ENCODE peak calls at places on chromosomes 13 and 19, in nine cellular contexts. E is amniotic stem cell, G is smooth muscle cell of the brain vasculature, P is psoas muscle, R is heart left ventricle, U is glutamatergic neuron, X is stromal cell of bone marrow, Z is cardiac fibroblast, H is COR-L47. V is an unnamed sample.

GRCh38 chr13:26965976-26966375 is 205.4 kb upstream of the GPR12 start:
- DNase-seq in P (no peak), X (peak), H (peak), Z (peak), U (peak), G (no peak), E (no peak), R (peak), V (peak)

GRCh38 chr13:20461481-20461859 is 64.2 kb downstream of the CRYL1 start:
- DNase-seq in G (no peak), U (no peak), E (no peak), Z (peak), R (no peak), P (no peak), X (peak), H (no peak), V (no peak)

GRCh38 chr19:20926796-20927195 is 3.7 kb downstream of the ZNF85 start:
- DNase-seq in Z (no peak), R (no peak), E (no peak), X (no peak), H (no peak), U (no peak), P (no peak), G (no peak), V (no peak)

GRCh38 chr13:59229401-59229800 is 934.3 kb downstream of the DIAPH3 start:
- DNase-seq in X (no peak), H (no peak), R (no peak), U (no peak), P (no peak), G (no peak), Z (no peak), E (no peak), V (no peak)

GRCh38 chr13:90281709-90282108 is 1065.8 kb upstream of the MIR17HG start:
- DNase-seq in Z (no peak), P (no peak), R (no peak), H (peak), E (no peak), G (no peak), U (no peak), X (no peak), V (no peak)

GRCh38 chr19:15577184-15577771 is 37.7 kb upstream of the CYP4F8 start:
- DNase-seq in U (no peak), R (no peak), P (no peak), Z (no peak), H (no peak), G (no peak), X (no peak), E (no peak), V (no peak)

GRCh38 chr13:86193281-86193680 is 394.1 kb upstream of the SLITRK6 start:
- DNase-seq in H (no peak), U (no peak), X (no peak), Z (no peak), R (no peak), P (no peak), E (no peak), G (no peak), V (no peak)

GRCh38 chr13:34678154-34678553 is 263.9 kb upstream of the NBEA start:
- DNase-seq in G (no peak), R (no peak), P (no peak), H (no peak), E (peak), X (no peak), Z (peak), U (no peak), V (no peak)

GRCh38 chr19:40389404-40390083 is 437 bp downstream of the HIPK4 start:
- DNase-seq in R (no peak), H (no peak), Z (no peak), E (no peak), X (no peak), G (no peak), P (no peak), U (no peak), V (no peak)

GRCh38 chr13:40102854-40103253 is 447.4 kb downstream of the COG6 start:
- DNase-seq in P (no peak), U (no peak), Z (peak), X (no peak), H (no peak), R (no peak), G (no peak), E (no peak), V (no peak)

GRCh38 chr13:79871594-79871993 is 390.6 kb downstream of the NDFIP2 start:
- DNase-seq in X (no peak), E (no peak), H (no peak), P (no peak), R (no peak), U (no peak), Z (no peak), G (no peak), V (no peak)

GRCh38 chr13:76865996-76866503 is 20.2 kb downstream of the KCTD12 start:
- DNase-seq in X (no peak), U (no peak), P (no peak), R (no peak), H (no peak), G (no peak), E (no peak), Z (no peak), V (no peak)

GRCh38 chr13:110965038-110965754 is 50.3 kb upstream of the ANKRD10 start:
- DNase-seq in R (no peak), E (peak), Z (peak), X (peak), U (no peak), G (no peak), H (no peak), P (no peak), V (no peak)

GRCh38 chr13:75226755-75227435 is 255.1 kb downstream of the TBC1D4 start:
- DNase-seq in E (peak), P (no peak), X (peak), U (no peak), G (no peak), R (no peak), H (no peak), Z (peak), V (no peak)

GRCh38 chr19:51111606-51112005 is 3.4 kb upstream of the CTU1 start:
- DNase-seq in G (no peak), U (no peak), P (no peak), H (peak), R (no peak), E (no peak), Z (no peak), X (no peak), V (no peak)

GRCh38 chr13:113475280-113475679 is 15.2 kb downstream of the DCUN1D2 start:
- DNase-seq in R (no peak), U (no peak), X (no peak), H (no peak), E (no peak), G (no peak), Z (no peak), P (no peak), V (no peak)

GRCh38 chr13:48655291-48655690 is 1.6 kb downstream of the CYSLTR2 start:
- DNase-seq in P (no peak), H (no peak), R (no peak), X (no peak), Z (no peak), E (no peak), G (no peak), U (no peak), V (peak)

GRCh38 chr13:60837806-60838205 is 440.8 kb downstream of the TDRD3 start:
- DNase-seq in H (no peak), P (no peak), Z (no peak), R (no peak), G (no peak), X (peak), E (no peak), U (no peak), V (no peak)

GRCh38 chr13:79812070-79812850 is 331.3 kb downstream of the NDFIP2 start:
- DNase-seq in E (no peak), G (no peak), U (no peak), H (no peak), R (no peak), P (no peak), Z (no peak), X (no peak), V (no peak)

GRCh38 chr19:20640545-20640944 is 20.8 kb downstream of the ZNF626 start:
- DNase-seq in E (no peak), U (no peak), H (no peak), R (no peak), X (no peak), Z (no peak), P (no peak), G (no peak), V (no peak)

GRCh38 chr19:42152876-42153275 is 20.6 kb upstream of the POU2F2 start:
- DNase-seq in X (no peak), U (no peak), P (no peak), G (no peak), Z (no peak), E (no peak), R (no peak), H (no peak), V (no peak)

GRCh38 chr13:46160065-46160464 is 21.9 kb downstream of the LCP1 start:
- DNase-seq in R (no peak), G (no peak), P (no peak), H (no peak), U (no peak), Z (no peak), E (no peak), X (no peak), V (no peak)

GRCh38 chr13:47087841-47088240 is 191.0 kb upstream of the HTR2A start:
- DNase-seq in U (no peak), Z (peak), E (no peak), X (peak), P (no peak), R (no peak), G (no peak), H (no peak), V (no peak)

GRCh38 chr19:48899781-48900476 is at the start of gene NUCB1:
- DNase-seq in P (peak), R (peak), G (peak), X (peak), Z (peak), E (peak), U (peak), H (peak), V (peak)

GRCh38 chr13:92537485-92537884 is 689.1 kb upstream of the GPC6 start:
- DNase-seq in E (no peak), X (no peak), G (no peak), P (no peak), U (no peak), H (no peak), R (no peak), Z (no peak), V (no peak)

GRCh38 chr19:31340059-31341025 is 8.9 kb downstream of the TSHZ3 start:
- DNase-seq in X (no peak), E (no peak), U (no peak), Z (peak), R (no peak), H (no peak), G (no peak), P (no peak), V (peak)

GRCh38 chr19:38657633-38658222 is 10.3 kb downstream of the ACTN4 start:
- DNase-seq in U (no peak), P (no peak), H (no peak), E (peak), Z (peak), R (no peak), X (peak), G (no peak), V (no peak)

GRCh38 chr19:41934849-41935374 is 6.7 kb upstream of the ERFL start:
- DNase-seq in U (peak), X (no peak), Z (peak), E (no peak), P (peak), G (no peak), R (peak), H (peak), V (peak)

GRCh38 chr13:34608326-34608725 is 333.7 kb upstream of the NBEA start:
- DNase-seq in H (no peak), X (no peak), U (no peak), E (no peak), R (no peak), G (no peak), P (no peak), Z (no peak), V (no peak)